ENCODE peak calls at places on chromosome 11, in six cellular contexts. Z is epithelial cell of esophagus, H is prostate gland, K is K562, P is GM23338, B is fibroblast of lung. F is an unnamed sample.

GRCh38 chr11:133576351-133576750 is 44.0 kb upstream of the OPCML start:
- DNase-seq in Z (no peak), H (no peak), K (no peak), P (peak), B (no peak), F (no peak)

GRCh38 chr11:36333897-36334296 is 37.8 kb downstream of the PRR5L start:
- DNase-seq in Z (peak), H (no peak), K (peak), P (peak), B (peak), F (peak)

GRCh38 chr11:72684236-72684912 is 10.2 kb upstream of the PDE2A start:
- DNase-seq in Z (peak), H (peak), K (peak), P (peak), B (peak), F (peak)

GRCh38 chr11:76524919-76525318 is 80.1 kb downstream of the EMSY start:
- DNase-seq in Z (peak), H (peak), K (no peak), P (no peak), B (peak), F (no peak)

GRCh38 chr11:133695376-133695775 is 149.9 kb downstream of the SPATA19 start:
- DNase-seq in Z (no peak), H (no peak), K (no peak), P (no peak), B (no peak), F (no peak)

GRCh38 chr11:57484141-57484710 is 23.9 kb downstream of the RTN4RL2 start:
- DNase-seq in Z (no peak), H (no peak), K (no peak), P (no peak), B (no peak), F (peak)

GRCh38 chr11:91625495-91625894 is 599.1 kb upstream of the FAT3 start:
- DNase-seq in Z (no peak), H (no peak), K (peak), P (no peak), B (no peak), F (no peak)

GRCh38 chr11:24738972-24739371 is 242.1 kb downstream of the LUZP2 start:
- DNase-seq in Z (no peak), H (no peak), K (no peak), P (no peak), B (no peak), F (no peak)

GRCh38 chr11:656866-657265 is 19.8 kb downstream of the DRD4 start:
- DNase-seq in Z (no peak), H (no peak), K (no peak), P (no peak), B (no peak), F (no peak)

GRCh38 chr11:75467881-75468280 is 34.9 kb upstream of the KLHL35 start:
- DNase-seq in Z (no peak), H (no peak), K (no peak), P (no peak), B (no peak), F (no peak)

GRCh38 chr11:800473-800872 is 2.4 kb upstream of the SLC25A22 start:
- DNase-seq in Z (no peak), H (no peak), K (no peak), P (no peak), B (no peak), F (no peak)

GRCh38 chr11:96185220-96185768 is 157.7 kb downstream of the MAML2 start:
- DNase-seq in Z (no peak), H (no peak), K (no peak), P (no peak), B (no peak), F (peak)

GRCh38 chr11:67269401-67270255 is 3.4 kb downstream of the GRK2 start:
- DNase-seq in Z (no peak), H (no peak), K (no peak), P (no peak), B (no peak), F (no peak)

GRCh38 chr11:73257342-73258103 is 14.6 kb upstream of the P2RY6 start:
- DNase-seq in Z (peak), H (no peak), K (no peak), P (peak), B (peak), F (no peak)

GRCh38 chr11:114847599-114847998 is 169.3 kb downstream of the NXPE2 start:
- DNase-seq in Z (no peak), H (no peak), K (no peak), P (peak), B (no peak), F (no peak)

GRCh38 chr11:26134481-26135355 is 197.2 kb upstream of the ANO3 start:
- DNase-seq in Z (peak), H (no peak), K (no peak), P (peak), B (peak), F (peak)

GRCh38 chr11:75490221-75491181 is 35.2 kb downstream of the GDPD5 start:
- DNase-seq in Z (peak), H (no peak), K (no peak), P (peak), B (peak), F (no peak)

GRCh38 chr11:76074178-76075112 is 131.9 kb downstream of the WNT11 start:
- DNase-seq in Z (peak), H (no peak), K (peak), P (no peak), B (peak), F (no peak)

GRCh38 chr11:41660585-41660984 is 201.1 kb upstream of the LRRC4C start:
- DNase-seq in Z (no peak), H (no peak), K (no peak), P (peak), B (no peak), F (no peak)

GRCh38 chr11:110838808-110839207 is 126.6 kb upstream of the ARHGAP20 start:
- DNase-seq in Z (no peak), H (no peak), K (no peak), P (no peak), B (no peak), F (no peak)

GRCh38 chr11:2512431-2513407 is 67.9 kb downstream of the KCNQ1 start:
- DNase-seq in Z (no peak), H (no peak), K (peak), P (no peak), B (no peak), F (no peak)

GRCh38 chr11:862028-862703 is 19.5 kb downstream of the TSPAN4 start:
- DNase-seq in Z (no peak), H (no peak), K (peak), P (peak), B (no peak), F (no peak)

GRCh38 chr11:27402450-27402849 is 39.4 kb upstream of the CCDC34 start:
- DNase-seq in Z (no peak), H (no peak), K (no peak), P (no peak), B (no peak), F (no peak)

GRCh38 chr11:63862923-63863322 is 24.0 kb downstream of the MARK2 start:
- DNase-seq in Z (no peak), H (no peak), K (no peak), P (no peak), B (no peak), F (no peak)

GRCh38 chr11:14029971-14030531 is 67.5 kb downstream of the SPON1 start:
- DNase-seq in Z (peak), H (peak), K (no peak), P (no peak), B (peak), F (no peak)

GRCh38 chr11:2804189-2804588 is 81.4 kb downstream of the CDKN1C start:
- DNase-seq in Z (no peak), H (no peak), K (no peak), P (no peak), B (no peak), F (no peak)

GRCh38 chr11:44030276-44030932 is 17.4 kb upstream of the ACCSL start:
- DNase-seq in Z (peak), H (no peak), K (no peak), P (peak), B (peak), F (no peak)

GRCh38 chr11:67409261-67409666 is 5.4 kb downstream of the TBC1D10C start:
- DNase-seq in Z (no peak), H (no peak), K (no peak), P (no peak), B (no peak), F (peak)

GRCh38 chr11:66267379-66268209 is 845 bp upstream of the RAB1B start:
- DNase-seq in Z (peak), H (peak), K (peak), P (peak), B (peak), F (peak)

GRCh38 chr11:112228706-112229105 is 2.5 kb downstream of the PTS start:
- DNase-seq in Z (no peak), H (no peak), K (no peak), P (no peak), B (no peak), F (no peak)

GRCh38 chr11:69333149-69333710 is 39.3 kb downstream of the MYEOV start:
- DNase-seq in Z (no peak), H (no peak), K (no peak), P (no peak), B (no peak), F (no peak)

DNA sequence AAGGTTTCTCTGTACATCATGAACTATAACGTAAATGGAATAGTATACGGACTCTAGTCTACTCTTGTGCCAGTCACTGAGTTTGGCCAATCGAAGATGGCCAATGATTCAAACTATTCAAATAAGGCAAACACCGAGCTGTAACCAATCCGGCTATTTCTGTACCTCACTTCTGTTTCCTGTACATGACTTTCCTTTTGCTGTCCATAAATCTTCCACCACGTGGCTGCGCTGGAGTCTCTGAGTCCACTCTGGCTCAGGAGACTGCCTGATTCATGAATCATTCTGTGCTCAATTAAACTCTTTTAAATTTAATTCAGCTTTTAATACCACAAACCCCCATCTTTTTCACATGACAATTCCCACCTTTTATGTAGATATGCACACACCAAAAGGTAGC is 1.5 kb upstream of the JAML start:
- DNase-seq in Z (no peak), H (no peak), K (no peak), P (no peak), B (peak), F (no peak)
- TF ChIP-seq CTCF in Z (no peak), H (peak), K (peak), P (no peak), B (no peak), F (no peak)

GRCh38 chr11:45771942-45772522 is 32.9 kb upstream of the SLC35C1 start:
- DNase-seq in Z (peak), H (peak), K (peak), P (peak), B (peak), F (peak)

GRCh38 chr11:45771194-45771941 is 33.6 kb upstream of the SLC35C1 start:
- DNase-seq in Z (peak), H (peak), K (peak), P (peak), B (peak), F (peak)

GRCh38 chr11:45768486-45768885 is 36.5 kb upstream of the SLC35C1 start:
- DNase-seq in Z (no peak), H (no peak), K (no peak), P (no peak), B (no peak), F (no peak)

GRCh38 chr11:45773271-45774022 is 31.5 kb upstream of the SLC35C1 start:
- DNase-seq in Z (no peak), H (no peak), K (no peak), P (no peak), B (no peak), F (no peak)

DNA sequence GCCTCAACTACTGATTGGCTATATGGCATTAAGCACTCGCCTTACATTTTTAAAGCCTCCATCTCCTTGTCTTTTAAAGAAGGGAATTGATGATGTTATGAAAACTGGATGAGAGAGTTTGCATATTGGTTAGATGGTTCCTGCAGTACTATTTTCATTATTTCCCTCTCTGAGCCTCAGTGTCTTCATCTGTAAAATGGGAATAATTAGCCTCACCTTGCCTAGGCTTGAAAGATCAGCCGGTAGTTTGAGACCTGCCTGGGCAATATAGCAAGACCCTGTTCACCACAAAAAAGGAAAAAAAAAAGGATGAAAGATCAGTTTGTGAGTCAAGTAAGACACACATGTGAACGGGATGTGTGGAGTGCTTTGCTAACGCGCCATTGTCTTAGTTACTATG is 35.0 kb upstream of the SLC35C1 start:
- DNase-seq in Z (no peak), H (no peak), K (no peak), P (no peak), B (no peak), F (no peak)
- H3K4me3 ChIP-seq in Z (no peak), H (no peak), K (no peak), P (no peak), B (no peak), F (no peak)

GRCh38 chr11:58900479-58901420 is 38.5 kb upstream of the GLYATL1 start:
- DNase-seq in Z (peak), H (peak), K (peak), P (peak), B (peak), F (peak)
- TF ChIP-seq CTCF in Z (peak), H (peak), K (peak), P (peak), B (peak), F (peak)

GRCh38 chr11:130209944-130210854 is 50.6 kb downstream of the ST14 start:
- DNase-seq in Z (no peak), H (no peak), K (peak), P (no peak), B (no peak), F (no peak)
- H3K4me3 ChIP-seq in Z (no peak), H (no peak), K (no peak), P (no peak), B (no peak), F (no peak)

DNA sequence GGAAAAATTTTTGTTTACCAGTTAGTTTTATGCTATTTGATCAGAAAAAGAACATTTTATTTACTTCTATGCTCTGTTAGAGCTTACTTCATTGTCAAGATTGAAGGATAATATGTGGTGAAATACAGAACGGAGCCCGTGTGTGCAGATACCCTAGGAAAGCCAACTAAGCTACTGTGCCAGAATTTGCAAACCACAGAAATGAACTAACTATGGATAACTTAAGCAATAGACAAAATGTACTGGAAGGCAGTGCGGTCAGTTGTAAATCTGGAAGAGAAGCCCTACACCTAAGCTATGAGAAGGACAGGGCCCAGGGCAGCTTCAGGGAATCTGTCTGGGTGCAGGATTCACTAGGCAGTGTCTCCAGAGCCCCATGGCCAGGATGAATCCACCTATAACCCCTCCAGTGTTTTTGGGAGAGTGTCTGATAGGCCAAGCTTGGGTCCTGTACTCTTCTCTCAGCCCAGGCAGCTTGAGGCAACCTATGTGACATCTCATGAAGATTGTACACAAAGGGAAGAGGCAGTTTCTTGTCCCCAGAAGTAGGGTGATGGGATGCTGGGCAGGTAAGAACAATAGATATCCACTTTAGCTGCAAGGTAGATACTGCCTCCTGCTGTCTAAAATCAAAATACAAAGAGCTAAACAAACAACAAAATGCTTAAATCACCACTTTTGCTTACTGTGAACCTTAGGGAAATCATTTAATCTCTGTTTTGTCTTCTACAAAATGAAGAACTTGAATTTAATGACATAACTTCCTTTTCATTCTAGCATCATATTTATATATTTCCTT is 12.1 kb downstream of the MMP7 start:
- DNase-seq in Z (no peak), H (no peak), K (no peak), P (peak), B (peak), F (peak)
- TF ChIP-seq CTCF in Z (no peak), H (no peak), K (peak), P (peak), B (no peak), F (peak)

DNA sequence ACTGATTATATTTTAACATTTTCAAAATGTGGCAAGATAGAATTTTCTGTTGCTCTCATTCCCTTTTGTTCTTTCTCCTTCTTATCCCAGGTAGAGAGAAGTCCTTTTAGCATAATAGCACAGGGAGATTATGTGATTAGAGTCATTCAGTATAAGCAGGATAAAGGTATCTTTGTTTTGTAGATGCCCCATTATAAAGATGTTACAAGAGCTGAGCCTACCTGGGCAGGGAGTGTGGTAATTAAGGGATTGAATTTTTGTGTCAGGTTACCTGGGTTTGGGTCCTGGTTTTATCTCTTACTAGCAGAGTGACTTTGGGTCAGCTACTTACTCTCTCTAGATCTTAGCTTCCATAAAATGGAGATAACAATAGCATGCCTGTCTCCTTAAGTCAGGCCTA is 536.5 kb downstream of the TMEM135 start:
- DNase-seq in Z (no peak), H (no peak), K (no peak), P (peak), B (no peak), F (no peak)
- H3K4me3 ChIP-seq in Z (no peak), H (no peak), K (no peak), P (peak), B (no peak), F (no peak)

GRCh38 chr11:3879967-3880542 is 24.6 kb downstream of the STIM1 start:
- DNase-seq in Z (no peak), H (no peak), K (no peak), P (no peak), B (no peak), F (peak)

GRCh38 chr11:3879216-3879966 is 23.9 kb downstream of the STIM1 start:
- DNase-seq in Z (no peak), H (no peak), K (no peak), P (no peak), B (no peak), F (peak)

GRCh38 chr11:3885855-3886254 is 30.4 kb downstream of the STIM1 start:
- DNase-seq in Z (no peak), H (no peak), K (no peak), P (no peak), B (peak), F (no peak)

GRCh38 chr11:3880724-3881123 is 25.3 kb downstream of the STIM1 start:
- DNase-seq in Z (peak), H (no peak), K (no peak), P (no peak), B (peak), F (peak)

GRCh38 chr11:3882671-3883070 is 27.2 kb downstream of the STIM1 start:
- DNase-seq in Z (no peak), H (no peak), K (no peak), P (no peak), B (no peak), F (no peak)
- TF ChIP-seq CTCF in Z (no peak), H (no peak), K (peak), P (no peak), B (no peak), F (no peak)

GRCh38 chr11:11584937-11585336 is 36.9 kb downstream of the GALNT18 start:
- DNase-seq in Z (peak), H (no peak), K (no peak), P (no peak), B (peak), F (no peak)
- H3K4me3 ChIP-seq in Z (no peak), H (no peak), K (no peak), P (no peak), B (no peak), F (no peak)